ENCODE peak calls at places on chromosomes 1 and 21, in nine cellular contexts. D is GM23338, N is AG09319, E is uterus, Q is H1, I is ovary, A is RWPE1, S is retinal pigment epithelial cell, J is glutamatergic neuron. V is an unnamed sample.

GRCh38 chr1:153609585-153609907 is 3.4 kb downstream of the S100A16 start:
- DNase-seq in A (no peak), D (no peak), I (no peak), S (no peak), N (no peak), Q (no peak), J (no peak), E (no peak), V (no peak)

GRCh38 chr1:200733907-200734306 is 4.8 kb upstream of the CAMSAP2 start:
- DNase-seq in A (no peak), N (no peak), S (no peak), E (no peak), I (no peak), J (no peak), Q (no peak), D (no peak), V (no peak)

GRCh38 chr1:1872329-1872994 is 18.4 kb downstream of the GNB1 start:
- DNase-seq in J (no peak), S (no peak), E (no peak), I (peak; percentile 20), Q (no peak), N (no peak), D (no peak), A (no peak), V (no peak)

GRCh38 chr1:156291226-156292061 is 4.0 kb downstream of the GLMP start:
- DNase-seq in J (peak; percentile 96), Q (peak; percentile 75), N (peak; percentile 50), E (peak; percentile 89), I (peak; percentile 91), D (peak; percentile 95), S (peak; percentile 42), A (no peak), V (no peak)

GRCh38 chr1:219333626-219334025 is 159.9 kb downstream of the LYPLAL1 start:
- DNase-seq in J (no peak), N (no peak), A (no peak), I (no peak), D (no peak), S (no peak), Q (no peak), E (no peak), V (no peak)

GRCh38 chr1:7617826-7618225 is 153.3 kb upstream of the VAMP3 start:
- DNase-seq in J (no peak), I (no peak), D (no peak), S (no peak), A (no peak), N (no peak), Q (no peak), E (no peak), V (no peak)

GRCh38 chr1:171311771-171312558 is 2.0 kb upstream of the FMO4 start:
- DNase-seq in D (no peak), S (no peak), J (no peak), Q (no peak), E (no peak), I (no peak), A (no peak), N (no peak), V (no peak)

GRCh38 chr1:66208631-66209030 is 325.3 kb upstream of the SGIP1 start:
- DNase-seq in D (no peak), A (no peak), J (no peak), E (no peak), N (no peak), S (no peak), I (no peak), Q (no peak), V (no peak)

GRCh38 chr1:198937231-198938031 is 298.6 kb downstream of the PTPRC start:
- DNase-seq in E (no peak), N (peak; percentile 67), Q (no peak), J (no peak), D (peak; percentile 34), S (peak; percentile 83), A (peak; percentile 98), I (no peak), V (peak; percentile 93)

GRCh38 chr1:200542162-200542561 is 78.4 kb downstream of the KIF14 start:
- DNase-seq in D (no peak), N (no peak), A (no peak), J (no peak), Q (no peak), S (no peak), E (no peak), I (no peak), V (no peak)

GRCh38 chr1:174324939-174325338 is 122.8 kb upstream of the GPR52 start:
- DNase-seq in E (no peak), N (no peak), Q (no peak), A (no peak), J (no peak), S (no peak), D (no peak), I (no peak), V (no peak)

GRCh38 chr1:66623812-66624211 is 89.9 kb downstream of the SGIP1 start:
- DNase-seq in A (no peak), E (no peak), J (no peak), S (no peak), D (no peak), N (no peak), I (no peak), Q (no peak), V (no peak)

GRCh38 chr1:53411541-53412152 is 47.6 kb upstream of the DMRTB1 start:
- DNase-seq in Q (no peak), S (no peak), N (no peak), E (no peak), D (no peak), A (no peak), I (no peak), J (no peak), V (no peak)

GRCh38 chr1:180672505-180672904 is 40.7 kb downstream of the XPR1 start:
- DNase-seq in I (no peak), N (no peak), Q (no peak), J (no peak), A (no peak), D (no peak), E (no peak), S (no peak), V (no peak)

GRCh38 chr1:73644198-73644597 is 553.8 kb downstream of the LRRIQ3 start:
- DNase-seq in N (no peak), E (no peak), I (no peak), A (no peak), Q (no peak), D (no peak), J (no peak), S (no peak), V (no peak)

GRCh38 chr1:167401260-167401873 is 117.0 kb downstream of the CD247 start:
- DNase-seq in A (peak; percentile 38), I (no peak), E (no peak), N (peak; percentile 22), J (peak; percentile 56), S (peak; percentile 15), D (peak; percentile 73), Q (no peak), V (peak; percentile 18)

DNA sequence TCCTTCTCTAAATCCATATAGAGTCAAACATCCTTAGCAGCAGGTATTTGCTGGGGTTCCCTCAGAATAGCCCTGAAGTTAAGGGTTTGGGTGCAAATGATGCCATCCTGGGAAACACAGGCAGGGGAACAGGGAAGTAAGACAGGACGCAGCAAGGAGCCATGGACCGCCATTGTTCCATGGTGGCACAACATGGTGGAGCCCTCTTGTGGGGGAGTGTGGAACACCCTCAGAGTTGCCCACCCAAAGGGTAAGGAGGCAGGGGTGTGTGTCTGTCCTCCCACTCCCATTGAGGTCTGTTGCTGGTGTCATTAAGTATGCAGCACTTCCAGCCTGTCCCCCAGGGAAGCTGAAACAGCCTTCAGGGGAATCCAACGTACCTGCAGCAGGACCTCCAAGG is 20.4 kb upstream of the RCAN1 start:
- DNase-seq in Q (no peak), A (no peak), N (no peak), D (peak; percentile 63), J (peak; percentile 47), E (no peak), I (no peak), S (no peak), V (no peak)
- TF ChIP-seq CTCF in Q (peak; percentile 83), A (no peak), N (peak; percentile 13), D (peak; percentile 61), J (peak; percentile 38), E (no peak), I (no peak), S (peak; percentile 41), V (peak; percentile 23)

GRCh38 chr1:70143052-70143659 is 62.2 kb downstream of the LRRC40 start:
- DNase-seq in I (no peak), N (peak; percentile 20), Q (no peak), S (no peak), D (peak; percentile 30), E (no peak), A (no peak), J (no peak), V (no peak)
- TF ChIP-seq CTCF in I (no peak), N (peak; percentile 54), Q (no peak), S (peak; percentile 46), D (peak; percentile 37), E (no peak), A (no peak), J (no peak), V (no peak)

GRCh38 chr1:224639426-224639975 is 23.4 kb downstream of the CNIH3 start:
- DNase-seq in A (no peak), E (no peak), Q (no peak), D (no peak), S (no peak), J (no peak), I (no peak), N (no peak), V (no peak)

GRCh38 chr1:224643653-224644052 is 27.5 kb downstream of the CNIH3 start:
- DNase-seq in S (no peak), E (no peak), I (no peak), D (peak; percentile 42), Q (no peak), N (no peak), A (no peak), J (no peak), V (no peak)

GRCh38 chr1:224640018-224640417 is 23.9 kb downstream of the CNIH3 start:
- DNase-seq in D (no peak), S (no peak), E (no peak), N (no peak), I (no peak), Q (no peak), A (no peak), J (no peak), V (no peak)

GRCh38 chr1:224640587-224640986 is 24.5 kb downstream of the CNIH3 start:
- DNase-seq in D (no peak), N (no peak), A (no peak), S (no peak), E (no peak), Q (no peak), J (peak; percentile 36), I (no peak), V (no peak)

DNA sequence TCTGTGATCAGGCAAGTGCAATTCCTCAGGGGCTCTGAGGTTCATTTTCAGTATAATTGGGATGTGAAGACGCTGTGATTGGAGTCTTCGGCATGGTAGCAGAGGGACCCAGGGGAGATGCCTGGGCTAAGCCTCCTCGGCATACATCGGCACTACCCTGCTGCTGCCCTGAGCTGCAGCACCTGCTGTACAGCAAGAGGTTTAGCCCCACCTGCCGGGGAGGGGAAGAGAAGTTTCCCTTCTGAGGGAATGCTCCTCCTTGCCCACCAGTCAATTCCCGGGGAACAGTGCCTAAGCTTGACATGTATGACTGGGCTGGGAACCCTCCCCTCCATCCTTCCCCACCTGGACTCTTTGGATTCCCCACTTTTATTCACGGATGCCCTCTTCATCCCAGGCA is 24.9 kb downstream of the CNIH3 start:
- DNase-seq in S (no peak), N (no peak), E (no peak), I (no peak), Q (peak; percentile 33), A (peak; percentile 31), D (peak; percentile 58), J (no peak), V (no peak)
- TF ChIP-seq CTCF in S (peak; percentile 32), N (no peak), E (no peak), I (no peak), Q (peak; percentile 55), A (no peak), D (no peak), J (no peak), V (peak; percentile 13)

GRCh38 chr1:46180082-46180616 is 3.9 kb upstream of the P3R3URF start:
- DNase-seq in N (no peak), D (peak; percentile 80), E (no peak), J (peak; percentile 80), S (no peak), Q (peak; percentile 66), A (peak; percentile 75), I (no peak), V (no peak)
- TF ChIP-seq CTCF in N (no peak), D (peak; percentile 39), E (no peak), J (no peak), S (peak; percentile 33), Q (peak; percentile 44), A (no peak), I (no peak), V (no peak)